ENCODE peak calls at places on chromosomes 5 and 9, in six cellular contexts. N is activated naive CD8-positive, alpha-beta T cell treated with anti-CD3 and anti-CD28 coated beads, Interleukin-2, amount 10 ng/mL, durations not matched to agents 7 days and 5 days; K is HT1080; E is putamen; X is H4; B is stimulated activated CD4-positive, alpha-beta T cell treated with anti-CD3 and anti-CD28 coated beads, TNF-alpha, amount 100 ng/mL, for 1 hour. M is an unnamed sample.
A peak's percentile ranks its signal among the peaks of the same experiment; 100 is the strongest.

GRCh38 chr9:116721944-116722343 is 34.8 kb downstream of the TRIM32 start:
- DNase-seq in N (no peak), K (no peak), E (no peak), X (no peak), B (no peak), M (no peak)

GRCh38 chr5:14600846-14601245 is 19.3 kb downstream of the OTULINL start:
- DNase-seq in N (no peak), K (no peak), E (no peak), X (no peak), B (no peak), M (no peak)

GRCh38 chr9:134622896-134623407 is 18.7 kb upstream of the COL5A1 start:
- DNase-seq in N (no peak), K (no peak), E (no peak), X (no peak), B (no peak), M (no peak)

GRCh38 chr5:72377920-72378635 is 57.9 kb downstream of the PTCD2 start:
- DNase-seq in N (no peak), K (no peak), E (no peak), X (no peak), B (no peak), M (peak; percentile 42)

GRCh38 chr5:95027151-95027721 is 257.7 kb downstream of the MCTP1 start:
- DNase-seq in N (no peak), K (peak; percentile 3), E (no peak), X (no peak), B (no peak), M (no peak)

GRCh38 chr5:134521831-134522230 is 3.6 kb upstream of the JADE2 start:
- DNase-seq in N (no peak), K (no peak), E (no peak), X (no peak), B (no peak), M (no peak)

GRCh38 chr5:180636403-180637075 is 12.9 kb downstream of the FLT4 start:
- DNase-seq in N (peak; percentile 22), K (peak; percentile 76), E (no peak), X (no peak), B (no peak), M (peak; percentile 12)

GRCh38 chr9:5113994-5114748 is 71.3 kb downstream of the INSL6 start:
- DNase-seq in N (no peak), K (no peak), E (no peak), X (no peak), B (no peak), M (no peak)

GRCh38 chr5:151155777-151156731 is 1.5 kb downstream of the ANXA6 start:
- DNase-seq in N (peak; percentile 57), K (peak; percentile 66), E (no peak), X (peak; percentile 48), B (no peak), M (no peak)

GRCh38 chr5:76319673-76320072 is 83.4 kb upstream of the IQGAP2 start:
- DNase-seq in N (no peak), K (no peak), E (no peak), X (no peak), B (no peak), M (no peak)

GRCh38 chr5:148998174-148998797 is 64.6 kb downstream of the SH3TC2 start:
- DNase-seq in N (no peak), K (peak; percentile 72), E (peak; percentile 44), X (peak; percentile 51), B (no peak), M (no peak)

GRCh38 chr9:120265791-120266190 is 314.2 kb downstream of the CDK5RAP2 start:
- DNase-seq in N (no peak), K (no peak), E (peak; percentile 58), X (no peak), B (no peak), M (peak; percentile 57)

GRCh38 chr5:150640311-150641005 is at the start of gene SYNPO:
- DNase-seq in N (no peak), K (peak; percentile 90), E (peak; percentile 76), X (peak; percentile 85), B (no peak), M (peak; percentile 76)

GRCh38 chr5:158798140-158798539 is 301.6 kb downstream of the EBF1 start:
- DNase-seq in N (no peak), K (no peak), E (no peak), X (no peak), B (no peak), M (no peak)

GRCh38 chr5:9644630-9645029 is 14.5 kb upstream of the TAS2R1 start:
- DNase-seq in N (no peak), K (peak; percentile 51), E (no peak), X (peak; percentile 24), B (no peak), M (no peak)

GRCh38 chr5:16135003-16135402 is 44.6 kb downstream of the MARCHF11 start:
- DNase-seq in N (no peak), K (peak; percentile 59), E (no peak), X (peak; percentile 14), B (no peak), M (no peak)

GRCh38 chr9:34562136-34562745 is 27.3 kb downstream of the CNTFR start:
- DNase-seq in N (no peak), K (no peak), E (no peak), X (no peak), B (no peak), M (no peak)

GRCh38 chr9:69027355-69028097 is 8.0 kb upstream of the FXN start:
- DNase-seq in N (no peak), K (peak; percentile 47), E (no peak), X (peak; percentile 62), B (peak; percentile 8), M (no peak)

GRCh38 chr9:32705059-32705458 is 69.6 kb upstream of the TAF1L start:
- DNase-seq in N (no peak), K (peak; percentile 75), E (no peak), X (peak; percentile 47), B (no peak), M (no peak)

GRCh38 chr5:69531010-69531785 is 28.8 kb upstream of the GTF2H2C start:
- DNase-seq in N (no peak), K (no peak), E (no peak), X (no peak), B (no peak), M (no peak)

GRCh38 chr5:96763012-96763411 is 44.7 kb downstream of the ERAP1 start:
- DNase-seq in N (no peak), K (no peak), E (no peak), X (no peak), B (no peak), M (no peak)

GRCh38 chr9:71765693-71766092 is 2.6 kb downstream of the CEMIP2 start:
- DNase-seq in N (no peak), K (no peak), E (no peak), X (no peak), B (no peak), M (no peak)

GRCh38 chr5:57862471-57863282 is 380.1 kb upstream of the ACTBL2 start:
- DNase-seq in N (no peak), K (no peak), E (peak; percentile 80), X (peak; percentile 20), B (no peak), M (no peak)

GRCh38 chr9:127661342-127661741 is 45.4 kb upstream of the CFAP157 start:
- DNase-seq in N (no peak), K (no peak), E (no peak), X (no peak), B (no peak), M (no peak)

GRCh38 chr9:87554177-87554940 is 56.7 kb downstream of the DAPK1 start:
- DNase-seq in N (no peak), K (no peak), E (no peak), X (no peak), B (no peak), M (no peak)

GRCh38 chr5:37272564-37272963 is 23.4 kb upstream of the CPLANE1 start:
- DNase-seq in N (no peak), K (peak; percentile 61), E (no peak), X (peak; percentile 51), B (no peak), M (no peak)

GRCh38 chr9:83444110-83444509 is 94.1 kb downstream of the FRMD3 start:
- DNase-seq in N (no peak), K (peak; percentile 30), E (no peak), X (peak; percentile 66), B (no peak), M (peak; percentile 69)

GRCh38 chr5:39891376-39891775 is 466.6 kb upstream of the DAB2 start:
- DNase-seq in N (no peak), K (peak; percentile 60), E (no peak), X (no peak), B (no peak), M (no peak)

GRCh38 chr9:83188272-83188671 is 125.3 kb upstream of the RASEF start:
- DNase-seq in N (no peak), K (no peak), E (no peak), X (no peak), B (no peak), M (no peak)

GRCh38 chr5:61482980-61483379 is 150.9 kb downstream of the ZSWIM6 start:
- DNase-seq in N (no peak), K (no peak), E (no peak), X (no peak), B (no peak), M (no peak)

GRCh38 chr9:959105-959504 is 17.4 kb upstream of the DMRT3 start:
- DNase-seq in N (no peak), K (no peak), E (no peak), X (no peak), B (no peak), M (no peak)

GRCh38 chr9:90936380-90936779 is 134.8 kb downstream of the SYK start:
- DNase-seq in N (no peak), K (no peak), E (no peak), X (no peak), B (no peak), M (no peak)

GRCh38 chr9:73081979-73082657 is 69.5 kb upstream of the ANXA1 start:
- DNase-seq in N (no peak), K (peak; percentile 59), E (peak; percentile 30), X (peak; percentile 53), B (no peak), M (no peak)

GRCh38 chr5:63310644-63311043 is 651.6 kb downstream of the HTR1A start:
- DNase-seq in N (no peak), K (no peak), E (no peak), X (no peak), B (no peak), M (no peak)

GRCh38 chr5:98905857-98906688 is 22.7 kb downstream of the CHD1 start:
- DNase-seq in N (no peak), K (peak; percentile 41), E (peak; percentile 29), X (peak; percentile 40), B (no peak), M (no peak)

GRCh38 chr5:1765141-1765879 is 34.3 kb downstream of the MRPL36 start:
- DNase-seq in N (peak; percentile 24), K (no peak), E (no peak), X (no peak), B (no peak), M (no peak)

M was measured in left ventricle myocardium inferior.